ENCODE peak calls at places on chromosome 12, in seven cellular contexts. E is ovary, K is heart left ventricle, L is SK-N-MC, G is heart right ventricle, J is cardiac fibroblast, P is GM12878. B is an unnamed sample.

GRCh38 chr12:89117448-89118034 is 234.8 kb downstream of the DUSP6 start:
- DNase-seq in K (no peak), E (no peak), G (no peak), J (peak; percentile 18), L (no peak), P (no peak), B (no peak)

GRCh38 chr12:51864701-51865469 is 16.4 kb upstream of the FIGNL2 start:
- DNase-seq in G (no peak), K (no peak), L (no peak), J (no peak), P (no peak), E (no peak), B (no peak)

GRCh38 chr12:107356266-107356936 is 263.1 kb upstream of the CRY1 start:
- DNase-seq in L (no peak), P (no peak), J (peak; percentile 77), G (no peak), E (no peak), K (no peak), B (no peak)

GRCh38 chr12:83827860-83828259 is 1084.7 kb downstream of the SLC6A15 start:
- DNase-seq in L (no peak), E (no peak), P (no peak), J (no peak), K (no peak), G (no peak), B (no peak)

GRCh38 chr12:570237-570925 is 92.9 kb downstream of the NINJ2 start:
- DNase-seq in P (no peak), G (peak; percentile 81), E (peak; percentile 82), K (peak; percentile 88), J (peak; percentile 88), L (no peak), B (peak; percentile 94)

GRCh38 chr12:27821259-27821973 is 41.4 kb upstream of the MANSC4 start:
- DNase-seq in K (no peak), P (peak; percentile 48), J (peak; percentile 93), E (no peak), L (peak; percentile 60), G (peak; percentile 50), B (peak; percentile 41)

GRCh38 chr12:106696071-106696470 is 78.4 kb upstream of the RIC8B start:
- DNase-seq in E (no peak), L (no peak), P (no peak), G (no peak), K (no peak), J (no peak), B (no peak)

GRCh38 chr12:131869871-131870418 is 24.5 kb upstream of the ULK1 start:
- DNase-seq in J (peak; percentile 82), L (no peak), E (no peak), K (no peak), P (no peak), G (no peak), B (no peak)

GRCh38 chr12:24109381-24110039 is 160.0 kb upstream of the SOX5 start:
- DNase-seq in L (no peak), J (peak; percentile 51), E (no peak), K (no peak), G (no peak), P (peak; percentile 37), B (no peak)

GRCh38 chr12:75488553-75488952 is 8.0 kb downstream of the GLIPR1 start:
- DNase-seq in P (no peak), E (no peak), G (no peak), K (no peak), J (peak; percentile 71), L (no peak), B (peak; percentile 57)

GRCh38 chr12:132560421-132560830 is 50.0 kb downstream of the LRCOL1 start:
- DNase-seq in G (no peak), L (no peak), J (no peak), P (no peak), E (no peak), K (no peak), B (no peak)

GRCh38 chr12:10861366-10861765 is 12.1 kb upstream of the PRR4 start:
- DNase-seq in E (no peak), L (no peak), P (no peak), K (no peak), J (peak; percentile 31), G (no peak), B (no peak)

GRCh38 chr12:129673807-129674206 is 230.0 kb downstream of the TMEM132D start:
- DNase-seq in J (no peak), G (no peak), K (no peak), L (no peak), P (no peak), E (no peak), B (no peak)
- H3K4me3 ChIP-seq in J (no peak overlapping the region), G (no peak overlapping the region), K (no peak overlapping the region), L (no peak overlapping the region), P (no peak overlapping the region), E (no peak overlapping the region), B (no peak overlapping the region)

GRCh38 chr12:21773263-21773741 is 1.2 kb downstream of the KCNJ8 start:
- DNase-seq in J (peak; percentile 63), P (no peak), K (peak; percentile 81), G (peak; percentile 68), E (peak; percentile 63), L (no peak), B (peak; percentile 84)

GRCh38 chr12:21769311-21769710 is 5.2 kb downstream of the KCNJ8 start:
- DNase-seq in J (peak; percentile 43), G (no peak), E (no peak), P (no peak), K (no peak), L (no peak), B (no peak)

GRCh38 chr12:21773799-21774198 is 707 bp downstream of the KCNJ8 start:
- DNase-seq in E (no peak), G (no peak), K (no peak), L (no peak), J (peak; percentile 32), P (no peak), B (no peak)

GRCh38 chr12:21774358-21775129 is at the start of gene KCNJ8:
- DNase-seq in E (peak; percentile 88), J (peak; percentile 52), G (peak; percentile 92), P (no peak), L (no peak), K (peak; percentile 95), B (peak; percentile 95)

DNA sequence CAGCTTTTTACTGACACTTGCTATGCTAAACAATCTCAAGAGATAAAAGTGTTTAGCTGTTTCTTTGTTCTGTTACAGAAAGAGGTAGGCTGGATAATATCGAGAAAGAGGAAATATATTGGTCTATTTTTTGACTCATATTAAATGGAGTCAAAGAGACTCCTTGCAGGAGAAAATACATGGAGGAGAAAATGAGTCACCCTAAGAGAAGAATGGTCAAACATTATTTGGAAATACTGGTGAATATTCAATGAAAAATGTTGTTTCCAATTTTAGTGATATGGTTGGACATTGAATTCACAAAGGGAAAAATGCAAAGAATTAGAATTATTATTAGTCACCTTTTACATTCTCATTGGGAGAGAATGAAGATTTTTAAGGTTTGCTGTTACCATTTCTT is 3.2 kb downstream of the KCNJ8 start:
- DNase-seq in K (no peak), E (no peak), P (no peak), L (no peak), J (peak; percentile 88), G (no peak), B (no peak)
- H3K4me3 ChIP-seq in K (peak overlapping the region; percentile 70), E (no peak overlapping the region), P (no peak overlapping the region), L (no peak overlapping the region), J (no peak overlapping the region), G (peak overlapping the region; percentile 5), B (no peak overlapping the region)

GRCh38 chr12:46266869-46267617 is 1.8 kb downstream of the SLC38A1 start:
- DNase-seq in G (peak; percentile 46), K (peak; percentile 72), P (no peak), L (no peak), J (peak; percentile 57), E (peak; percentile 54), B (peak; percentile 70)
- H3K4me3 ChIP-seq in G (peak overlapping the region; percentile 50), K (peak overlapping the region; percentile 66), P (peak overlapping the region; percentile 82), L (peak overlapping the region; percentile 91), J (peak overlapping the region; percentile 75), E (peak overlapping the region; percentile 60), B (peak overlapping the region; percentile 64)

DNA sequence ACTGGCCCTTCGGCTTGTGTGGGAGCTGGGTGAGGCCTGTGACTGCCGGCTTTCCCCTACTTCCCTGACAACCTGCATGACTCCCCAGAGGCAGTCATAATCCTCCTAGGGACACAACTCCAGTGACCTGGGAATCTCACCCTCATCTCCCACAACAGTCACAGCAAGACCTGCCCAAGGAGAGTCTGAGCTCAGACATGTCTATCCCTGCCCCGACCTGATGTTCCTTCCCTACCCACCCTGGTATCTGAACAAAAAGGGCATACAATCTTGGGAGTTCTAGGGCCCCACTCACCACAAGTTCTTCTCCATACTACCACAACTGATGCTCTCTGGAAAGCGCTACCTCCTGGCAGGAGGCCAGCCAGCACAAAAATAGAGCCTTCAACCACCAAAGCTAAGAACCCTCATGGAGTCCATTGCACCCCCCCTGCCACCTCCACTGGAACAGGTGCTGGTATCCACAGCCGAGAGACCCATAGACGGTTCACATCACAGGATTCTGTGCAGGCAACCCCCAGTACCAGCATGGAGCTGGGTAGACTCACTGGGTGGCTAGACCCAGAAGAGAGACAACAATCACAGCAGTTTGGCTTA is 16.8 kb downstream of the ATP23 start:
- DNase-seq in E (no peak), L (no peak), K (no peak), P (no peak), G (no peak), J (no peak), B (peak; percentile 35)
- H3K4me3 ChIP-seq in E (no peak overlapping the region), L (no peak overlapping the region), K (no peak overlapping the region), P (no peak overlapping the region), G (no peak overlapping the region), J (no peak overlapping the region), B (no peak overlapping the region)

B was measured in right cardiac atrium.